ENCODE peak calls at places on chromosomes 4 and X, in eight cellular contexts. E is A673, K is cardiac fibroblast, B is tibial artery, A is suprapubic skin, X is colonic mucosa, N is cardiac muscle cell, R is Panc1. H is an unnamed sample.

GRCh38 chrX:123764967-123765871 is 32.4 kb upstream of the THOC2 start:
- DNase-seq in E (peak), K (peak), B (peak), A (peak), X (peak), N (peak), R (no peak), H (peak)

GRCh38 chrX:40644821-40645358 is 2.5 kb downstream of the CXorf38 start:
- DNase-seq in E (peak), K (peak), B (peak), A (peak), X (peak), N (no peak), R (no peak), H (no peak)

GRCh38 chr4:23728971-23729370 is 160.9 kb downstream of the PPARGC1A start:
- DNase-seq in E (no peak), K (no peak), B (no peak), A (no peak), X (no peak), N (no peak), R (no peak), H (no peak)

GRCh38 chr4:156598138-156598681 is 373.4 kb downstream of the PDGFC start:
- DNase-seq in E (peak), K (peak), B (no peak), A (no peak), X (no peak), N (peak), R (no peak), H (no peak)

GRCh38 chr4:40321671-40322131 is 13.4 kb upstream of the CHRNA9 start:
- DNase-seq in E (no peak), K (peak), B (no peak), A (no peak), X (no peak), N (no peak), R (no peak), H (no peak)

GRCh38 chrX:29662759-29663503 is 552.4 kb upstream of the MAGEB2 start:
- DNase-seq in E (no peak), K (peak), B (no peak), A (no peak), X (no peak), N (no peak), R (peak), H (peak)

GRCh38 chr4:168410681-168411080 is 69.6 kb downstream of the DDX60L start:
- DNase-seq in E (no peak), K (no peak), B (no peak), A (no peak), X (no peak), N (no peak), R (no peak), H (no peak)

GRCh38 chr4:60522265-60522664 is 677.9 kb upstream of the ADGRL3 start:
- DNase-seq in E (no peak), K (no peak), B (no peak), A (no peak), X (no peak), N (no peak), R (no peak), H (no peak)

GRCh38 chr4:152698012-152698499 is 18.3 kb upstream of the TMEM154 start:
- DNase-seq in E (no peak), K (no peak), B (no peak), A (no peak), X (no peak), N (no peak), R (no peak), H (no peak)

GRCh38 chrX:100625985-100626491 is 10.6 kb downstream of the TSPAN6 start:
- DNase-seq in E (no peak), K (no peak), B (no peak), A (no peak), X (no peak), N (no peak), R (no peak), H (peak)

GRCh38 chrX:94942603-94943002 is 1268.6 kb downstream of the FAM133A start:
- DNase-seq in E (no peak), K (no peak), B (no peak), A (no peak), X (no peak), N (peak), R (no peak), H (no peak)

GRCh38 chrX:11944486-11944885 is 186.4 kb downstream of the MSL3 start:
- DNase-seq in E (peak), K (peak), B (no peak), A (no peak), X (no peak), N (peak), R (no peak), H (no peak)

GRCh38 chrX:118807151-118808017 is 16.2 kb upstream of the ZCCHC12 start:
- DNase-seq in E (peak), K (peak), B (peak), A (no peak), X (peak), N (peak), R (peak), H (peak)

GRCh38 chr4:90127223-90127705 is at the start of gene CCSER1:
- DNase-seq in E (peak), K (peak), B (peak), A (peak), X (peak), N (peak), R (no peak), H (peak)

GRCh38 chr4:123102897-123103489 is 180.6 kb upstream of the NUDT6 start:
- DNase-seq in E (peak), K (peak), B (no peak), A (no peak), X (no peak), N (peak), R (no peak), H (no peak)

GRCh38 chr4:26410385-26411293 is 79.6 kb downstream of the CCKAR start:
- DNase-seq in E (peak), K (peak), B (no peak), A (no peak), X (peak), N (peak), R (peak), H (peak)

GRCh38 chr4:109592367-109592766 is 32.3 kb downstream of the MCUB start:
- DNase-seq in E (no peak), K (no peak), B (no peak), A (no peak), X (no peak), N (no peak), R (no peak), H (no peak)

GRCh38 chrX:10186355-10186754 is 29.6 kb downstream of the CLCN4 start:
- DNase-seq in E (no peak), K (no peak), B (no peak), A (no peak), X (no peak), N (no peak), R (no peak), H (no peak)

GRCh38 chrX:28787206-28787605 is 200.0 kb downstream of the IL1RAPL1 start:
- DNase-seq in E (no peak), K (peak), B (no peak), A (no peak), X (no peak), N (no peak), R (peak), H (no peak)

GRCh38 chrX:102708900-102709299 is 3.3 kb upstream of the GPRASP2 start:
- DNase-seq in E (no peak), K (no peak), B (no peak), A (no peak), X (no peak), N (no peak), R (no peak), H (no peak)

GRCh38 chr4:142917678-142918077 is 71.6 kb upstream of the INPP4B start:
- DNase-seq in E (no peak), K (no peak), B (no peak), A (no peak), X (no peak), N (no peak), R (no peak), H (no peak)

GRCh38 chr4:14862881-14863280 is 139.4 kb upstream of the CPEB2 start:
- DNase-seq in E (no peak), K (no peak), B (peak), A (no peak), X (peak), N (no peak), R (no peak), H (no peak)

GRCh38 chr4:122776916-122777315 is 44.4 kb downstream of the BBS12 start:
- DNase-seq in E (no peak), K (peak), B (no peak), A (no peak), X (peak), N (no peak), R (no peak), H (no peak)

GRCh38 chrX:23788946-23789345 is 6.0 kb downstream of the SAT1 start:
- DNase-seq in E (no peak), K (no peak), B (no peak), A (no peak), X (no peak), N (no peak), R (no peak), H (no peak)

GRCh38 chr4:81590596-81590995 is 118.9 kb upstream of the RASGEF1B start:
- DNase-seq in E (no peak), K (no peak), B (no peak), A (no peak), X (no peak), N (no peak), R (no peak), H (no peak)

GRCh38 chr4:118762753-118763477 is 73.0 kb downstream of the SEC24D start:
- DNase-seq in E (peak), K (peak), B (no peak), A (no peak), X (no peak), N (no peak), R (no peak), H (no peak)

GRCh38 chr4:89509708-89510269 is 202.2 kb upstream of the GPRIN3 start:
- DNase-seq in E (no peak), K (peak), B (no peak), A (no peak), X (no peak), N (no peak), R (no peak), H (peak)

GRCh38 chr4:153522800-153523089 is 56.6 kb downstream of the TMEM131L start:
- DNase-seq in E (no peak), K (no peak), B (no peak), A (no peak), X (no peak), N (no peak), R (no peak), H (no peak)

GRCh38 chrX:150032742-150033141 is 94.5 kb upstream of the EOLA2 start:
- DNase-seq in E (peak), K (peak), B (no peak), A (no peak), X (no peak), N (no peak), R (no peak), H (no peak)

GRCh38 chr4:15521442-15522039 is 51.9 kb downstream of the CC2D2A start:
- DNase-seq in E (peak), K (no peak), B (no peak), A (no peak), X (no peak), N (no peak), R (no peak), H (no peak)

GRCh38 chr4:16721618-16722291 is 176.7 kb downstream of the LDB2 start:
- DNase-seq in E (peak), K (peak), B (no peak), A (no peak), X (no peak), N (no peak), R (no peak), H (no peak)

GRCh38 chr4:17561195-17561909 is 15.6 kb upstream of the LAP3 start:
- DNase-seq in E (peak), K (peak), B (no peak), A (no peak), X (no peak), N (no peak), R (no peak), H (no peak)

GRCh38 chr4:17165256-17165655 is 266.8 kb upstream of the LDB2 start:
- DNase-seq in E (no peak), K (peak), B (no peak), A (no peak), X (no peak), N (no peak), R (no peak), H (no peak)

GRCh38 chr4:35710343-35710742 is 534.0 kb downstream of the ARAP2 start:
- DNase-seq in E (no peak), K (no peak), B (no peak), A (no peak), X (no peak), N (no peak), R (no peak), H (no peak)

GRCh38 chr4:53674891-53675290 is 83.6 kb upstream of the LNX1 start:
- DNase-seq in E (no peak), K (no peak), B (no peak), A (no peak), X (no peak), N (no peak), R (no peak), H (no peak)

GRCh38 chrX:68504237-68504636 is 5.4 kb downstream of the YIPF6 start:
- DNase-seq in E (no peak), K (peak), B (no peak), A (no peak), X (no peak), N (no peak), R (no peak), H (no peak)

GRCh38 chr4:162229670-162230069 is 65.9 kb upstream of the FSTL5 start:
- DNase-seq in E (no peak), K (no peak), B (no peak), A (no peak), X (no peak), N (no peak), R (no peak), H (no peak)

GRCh38 chr4:4598851-4599411 is 57.1 kb upstream of the STX18 start:
- DNase-seq in E (no peak), K (no peak), B (no peak), A (no peak), X (no peak), N (no peak), R (no peak), H (no peak)

DNA sequence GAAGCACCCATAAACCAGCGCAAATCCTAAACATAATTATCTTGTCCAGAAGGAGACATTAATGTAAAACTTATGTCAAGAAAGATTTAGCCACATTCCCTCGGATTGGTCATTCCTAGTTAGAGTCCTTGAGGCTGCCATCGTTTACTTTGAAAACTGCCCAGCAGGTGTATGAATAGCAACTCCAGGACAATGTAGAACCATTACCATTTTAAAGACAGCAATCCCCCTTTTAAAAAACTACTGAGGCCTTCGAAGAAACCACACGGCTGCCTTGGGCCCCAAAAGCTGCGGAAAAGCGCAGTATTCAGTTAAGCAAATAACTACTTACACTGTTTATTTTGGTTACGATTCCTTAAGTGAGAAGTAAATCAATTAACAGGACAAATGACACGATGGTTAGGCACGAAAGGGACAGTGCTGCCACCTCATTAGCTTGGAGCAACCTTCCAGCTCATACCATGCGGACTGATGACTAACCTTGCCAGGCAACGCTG is 814 bp upstream of the SGMS2 start:
- DNase-seq in E (no peak), K (no peak), B (no peak), A (no peak), X (no peak), N (peak), R (peak), H (no peak)
- H3K4me3 ChIP-seq in E (peak), K (peak), B (peak), A (peak), X (peak), N (peak), R (peak), H (no peak)

DNA sequence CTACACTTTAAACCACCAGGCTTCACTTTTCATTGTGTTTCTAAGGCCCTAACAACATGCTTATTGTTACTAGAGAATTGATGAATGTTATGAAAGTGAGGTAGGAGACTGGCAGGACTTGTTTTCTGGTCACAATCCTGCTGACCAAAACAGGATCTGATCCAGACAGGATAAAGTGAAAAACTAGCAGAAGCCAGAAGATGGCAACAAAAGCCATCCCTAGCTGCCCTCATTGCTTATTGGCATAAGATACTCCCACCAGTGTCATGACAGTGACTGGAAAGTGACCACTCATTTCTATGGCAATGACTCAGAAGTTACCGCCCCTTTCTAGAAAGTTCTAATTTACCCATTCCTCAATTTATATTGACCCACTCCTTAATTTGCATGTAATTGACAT is 29.9 kb upstream of the FGG start:
- DNase-seq in E (no peak), K (no peak), B (no peak), A (no peak), X (no peak), N (no peak), R (no peak), H (no peak)
- TF ChIP-seq CTCF in E (no peak), K (no peak), B (no peak), A (no peak), X (no peak), N (no peak), R (no peak), H (no peak)

DNA sequence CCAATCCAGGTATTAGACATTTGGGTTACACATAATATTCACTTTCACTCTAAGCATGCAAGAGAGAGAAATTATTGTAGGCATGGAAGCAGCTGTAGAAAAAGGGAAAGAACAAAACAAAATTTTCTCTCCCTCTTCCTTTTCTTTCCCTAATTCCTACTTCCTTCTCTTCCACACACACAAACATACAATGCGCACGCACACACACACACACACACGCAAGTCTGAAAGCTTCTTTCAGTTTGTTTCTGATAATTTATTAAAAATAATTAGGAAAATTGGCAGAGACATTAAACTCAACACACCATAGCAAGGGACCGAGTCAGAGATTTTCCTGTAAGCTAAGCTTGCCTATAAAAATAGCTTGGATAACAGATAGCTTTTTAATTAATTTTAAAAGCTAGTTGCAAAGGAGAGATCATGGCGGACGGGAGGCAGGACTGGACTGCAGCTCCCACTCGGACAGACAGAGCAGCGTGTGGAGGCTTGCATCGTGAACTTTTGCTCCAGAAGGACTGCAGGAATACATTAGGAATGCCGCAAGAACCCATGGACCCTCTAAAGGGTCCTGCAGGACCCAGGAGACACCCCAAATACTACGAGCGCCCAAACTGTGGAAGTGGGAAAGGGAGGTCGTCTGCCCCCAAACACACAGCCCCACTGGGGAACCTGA is 92.6 kb upstream of the MAPK10 start:
- DNase-seq in E (no peak), K (peak), B (no peak), A (no peak), X (no peak), N (no peak), R (no peak), H (no peak)
- H3K4me3 ChIP-seq in E (no peak), K (peak), B (peak), A (peak), X (peak), N (no peak), R (no peak), H (no peak)

GRCh38 chr4:87055340-87055739 is 120.5 kb downstream of the AFF1 start:
- DNase-seq in E (no peak), K (peak), B (no peak), A (no peak), X (no peak), N (no peak), R (no peak), H (no peak)

GRCh38 chr4:87060957-87061356 is 126.1 kb downstream of the AFF1 start:
- DNase-seq in E (no peak), K (no peak), B (no peak), A (no peak), X (no peak), N (no peak), R (peak), H (no peak)

GRCh38 chr4:87056884-87057283 is 122.1 kb downstream of the AFF1 start:
- DNase-seq in E (no peak), K (no peak), B (no peak), A (no peak), X (no peak), N (no peak), R (no peak), H (no peak)

GRCh38 chr4:87057835-87058234 is 123.0 kb downstream of the AFF1 start:
- DNase-seq in E (no peak), K (no peak), B (no peak), A (no peak), X (no peak), N (no peak), R (no peak), H (no peak)

GRCh38 chr4:87058272-87059073 is 123.7 kb downstream of the AFF1 start:
- DNase-seq in E (no peak), K (no peak), B (no peak), A (no peak), X (no peak), N (no peak), R (peak), H (no peak)
- TF ChIP-seq CTCF in E (no peak), K (peak), B (peak), A (no peak), X (no peak), N (peak), R (peak), H (no peak)

DNA sequence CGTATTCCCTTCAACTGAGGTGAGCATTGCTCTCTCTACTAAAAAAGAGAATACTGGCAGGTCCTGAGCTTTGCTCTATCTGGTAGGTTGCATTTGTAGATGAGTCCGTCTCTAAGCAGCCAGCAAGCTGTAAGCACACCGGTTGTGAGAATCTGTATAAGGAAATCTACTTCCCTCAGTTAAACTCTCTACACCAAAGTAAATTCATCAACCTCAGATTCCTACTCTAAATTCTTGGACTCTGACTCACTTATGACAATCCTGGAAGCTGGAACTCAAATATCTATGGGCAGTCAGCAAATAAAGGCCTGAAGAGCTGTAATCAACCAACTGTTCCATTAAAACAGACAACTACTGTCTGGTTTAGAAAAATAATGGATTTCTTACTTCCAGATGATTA is 37.9 kb downstream of the FAT1 start:
- DNase-seq in E (peak), K (peak), B (no peak), A (no peak), X (no peak), N (no peak), R (peak), H (no peak)
- H3K4me3 ChIP-seq in E (peak), K (no peak), B (no peak), A (no peak), X (no peak), N (no peak), R (peak), H (no peak)

GRCh38 chr4:148034821-148035220 is 302.9 kb downstream of the ARHGAP10 start:
- DNase-seq in E (no peak), K (no peak), B (no peak), A (no peak), X (no peak), N (no peak), R (no peak), H (no peak)
- TF ChIP-seq CTCF in E (no peak), K (no peak), B (no peak), A (no peak), X (no peak), N (no peak), R (no peak), H (no peak)

GRCh38 chr4:8402640-8403039 is 37.9 kb downstream of the ACOX3 start:
- DNase-seq in E (no peak), K (no peak), B (peak), A (no peak), X (no peak), N (no peak), R (no peak), H (no peak)
- H3K4me3 ChIP-seq in E (no peak), K (no peak), B (no peak), A (no peak), X (no peak), N (no peak), R (no peak), H (no peak)

GRCh38 chr4:69060651-69061308 is 35.5 kb upstream of the UGT2B7 start:
- DNase-seq in E (peak), K (peak), B (no peak), A (no peak), X (no peak), N (no peak), R (no peak), H (no peak)
- TF ChIP-seq CTCF in E (no peak), K (peak), B (no peak), A (no peak), X (no peak), N (no peak), R (no peak), H (no peak)

GRCh38 chr4:41362647-41363383 is 106.1 kb downstream of the UCHL1 start:
- DNase-seq in E (no peak), K (no peak), B (no peak), A (no peak), X (no peak), N (no peak), R (no peak), H (no peak)
- H3K4me3 ChIP-seq in E (no peak), K (no peak), B (peak), A (no peak), X (no peak), N (no peak), R (no peak), H (no peak)